ENCODE peak calls at places on chromosomes 13 and 19, in five cellular contexts. Y is A673, S is tibial artery, J is astrocyte of the cerebellum, A is brain microvascular endothelial cell. L is an unnamed sample.
A peak's percentile ranks its signal among the peaks of the same experiment; 100 is the strongest.

GRCh38 chr13:102191951-102192461 is 209.8 kb downstream of the FGF14 start:
- DNase-seq in A (peak; percentile 22), Y (peak; percentile 25), S (no peak), J (peak; percentile 18), L (peak; percentile 75)

GRCh38 chr13:111327701-111328100 is 7.3 kb downstream of the TEX29 start:
- DNase-seq in Y (no peak), A (no peak), J (no peak), S (no peak), L (no peak)

GRCh38 chr19:8196271-8196908 is 12.8 kb upstream of the CERS4 start:
- DNase-seq in Y (no peak), S (no peak), J (no peak), A (no peak), L (no peak)

GRCh38 chr19:45497791-45498190 is 452 bp upstream of the PPM1N start:
- DNase-seq in Y (no peak), S (no peak), J (no peak), A (no peak), L (no peak)

GRCh38 chr19:11111771-11112144 is 22.5 kb downstream of the LDLR start:
- DNase-seq in A (no peak), Y (no peak), J (no peak), S (no peak), L (no peak)

GRCh38 chr13:30526612-30527217 is 61.0 kb upstream of the HMGB1 start:
- DNase-seq in J (no peak), S (no peak), Y (no peak), A (peak; percentile 6), L (no peak)

GRCh38 chr13:99968521-99969367 is 2.8 kb downstream of the ZIC5 start:
- DNase-seq in J (no peak), S (no peak), Y (peak; percentile 79), A (no peak), L (no peak)

GRCh38 chr19:49651871-49652722 is 10.1 kb downstream of the SCAF1 start:
- DNase-seq in Y (no peak), A (no peak), S (no peak), J (no peak), L (no peak)

GRCh38 chr13:89082623-89083022 is 1411.5 kb downstream of the SLITRK5 start:
- DNase-seq in A (no peak), J (no peak), Y (no peak), S (no peak), L (no peak)

GRCh38 chr13:82993417-82993816 is 888.9 kb downstream of the SLITRK1 start:
- DNase-seq in Y (no peak), S (no peak), J (no peak), A (no peak), L (peak; percentile 22)

GRCh38 chr13:106523566-106523965 is 11.9 kb downstream of the EFNB2 start:
- DNase-seq in Y (no peak), A (no peak), S (no peak), J (no peak), L (peak; percentile 72)

GRCh38 chr13:50227356-50227755 is 212.1 kb downstream of the KCNRG start:
- DNase-seq in J (no peak), Y (no peak), A (no peak), S (no peak), L (no peak)

GRCh38 chr19:57620673-57621348 is 6.8 kb downstream of the ZNF134 start:
- DNase-seq in J (no peak), S (no peak), A (no peak), Y (no peak), L (no peak)

GRCh38 chr19:41541990-41542584 is 33.9 kb upstream of the CEACAM21 start:
- DNase-seq in A (peak; percentile 24), Y (peak; percentile 82), J (no peak), S (no peak), L (peak; percentile 45)

GRCh38 chr13:40102854-40103253 is 447.4 kb downstream of the COG6 start:
- DNase-seq in Y (no peak), J (no peak), S (no peak), A (peak; percentile 95), L (peak; percentile 99)

GRCh38 chr13:80753951-80754350 is 413.0 kb upstream of the SPRY2 start:
- DNase-seq in Y (no peak), S (no peak), A (no peak), J (no peak), L (no peak)

GRCh38 chr19:42176990-42177685 is 40.3 kb downstream of the DEDD2 start:
- DNase-seq in S (peak; percentile 75), Y (peak; percentile 88), A (peak; percentile 48), J (peak; percentile 15), L (peak; percentile 85)

GRCh38 chr19:16168465-16169081 is 4.8 kb downstream of the CIB3 start:
- DNase-seq in Y (no peak), A (peak; percentile 54), S (no peak), J (no peak), L (no peak)

GRCh38 chr19:10899171-10899653 is 27.9 kb downstream of the CARM1 start:
- DNase-seq in A (no peak), S (no peak), Y (no peak), J (no peak), L (peak; percentile 52)

GRCh38 chr19:11479470-11480080 is 1.3 kb downstream of the ELAVL3 start:
- DNase-seq in Y (peak; percentile 63), J (no peak), A (no peak), S (no peak), L (peak; percentile 41)

GRCh38 chr13:66849706-66850105 is 380.4 kb downstream of the PCDH9 start:
- DNase-seq in Y (no peak), A (no peak), S (no peak), J (no peak), L (no peak)

GRCh38 chr19:1136201-1136600 is 32.4 kb downstream of the GPX4 start:
- DNase-seq in J (no peak), A (no peak), S (no peak), Y (no peak), L (no peak)

GRCh38 chr13:50222569-50223332 is 207.5 kb downstream of the KCNRG start:
- DNase-seq in Y (no peak), J (peak; percentile 59), A (peak; percentile 83), S (peak; percentile 75), L (peak; percentile 82)

GRCh38 chr19:10502524-10503001 is 593 bp downstream of the KEAP1 start:
- DNase-seq in S (peak; percentile 97), Y (peak; percentile 95), J (peak; percentile 36), A (peak; percentile 81), L (peak; percentile 87)

GRCh38 chr19:54439174-54439851 is 9.7 kb upstream of the LENG8 start:
- DNase-seq in J (no peak), S (no peak), Y (peak; percentile 56), A (peak; percentile 52), L (peak; percentile 69)

GRCh38 chr19:21147540-21147939 is 5.7 kb downstream of the ZNF431 start:
- DNase-seq in A (no peak), J (no peak), S (no peak), Y (no peak), L (no peak)

GRCh38 chr13:114010401-114011101 is 36.7 kb upstream of the C13orf46 start:
- DNase-seq in J (no peak), Y (no peak), S (peak; percentile 57), A (no peak), L (no peak)

GRCh38 chr19:1169921-1170885 is 3.9 kb downstream of the SBNO2 start:
- DNase-seq in J (no peak), A (no peak), S (no peak), Y (peak; percentile 89), L (peak; percentile 81)

DNA sequence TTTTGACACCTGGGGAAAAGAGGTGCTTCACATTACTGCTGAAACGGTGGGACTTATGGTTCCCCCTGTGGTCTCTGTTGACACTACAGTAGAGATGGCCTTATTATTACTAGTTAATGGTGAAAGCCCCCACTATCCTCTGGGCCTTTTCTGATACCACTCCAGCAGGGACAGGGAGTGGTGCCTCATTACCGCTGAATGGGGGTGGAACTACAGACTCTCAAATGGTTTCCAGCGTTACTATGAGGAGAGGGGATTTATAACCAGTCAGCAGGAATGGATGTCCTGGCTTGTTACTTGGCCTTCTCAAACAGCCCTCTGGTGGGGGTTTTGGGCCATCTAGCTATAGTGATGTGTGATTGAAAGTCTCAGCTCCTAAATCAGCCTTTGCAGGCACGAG is 96.7 kb upstream of the DIAPH3 start:
- DNase-seq in S (no peak), A (no peak), J (no peak), Y (no peak), L (no peak)
- TF ChIP-seq CTCF in S (no peak), A (peak; percentile 25), J (no peak), Y (peak; percentile 30), L (no peak)

DNA sequence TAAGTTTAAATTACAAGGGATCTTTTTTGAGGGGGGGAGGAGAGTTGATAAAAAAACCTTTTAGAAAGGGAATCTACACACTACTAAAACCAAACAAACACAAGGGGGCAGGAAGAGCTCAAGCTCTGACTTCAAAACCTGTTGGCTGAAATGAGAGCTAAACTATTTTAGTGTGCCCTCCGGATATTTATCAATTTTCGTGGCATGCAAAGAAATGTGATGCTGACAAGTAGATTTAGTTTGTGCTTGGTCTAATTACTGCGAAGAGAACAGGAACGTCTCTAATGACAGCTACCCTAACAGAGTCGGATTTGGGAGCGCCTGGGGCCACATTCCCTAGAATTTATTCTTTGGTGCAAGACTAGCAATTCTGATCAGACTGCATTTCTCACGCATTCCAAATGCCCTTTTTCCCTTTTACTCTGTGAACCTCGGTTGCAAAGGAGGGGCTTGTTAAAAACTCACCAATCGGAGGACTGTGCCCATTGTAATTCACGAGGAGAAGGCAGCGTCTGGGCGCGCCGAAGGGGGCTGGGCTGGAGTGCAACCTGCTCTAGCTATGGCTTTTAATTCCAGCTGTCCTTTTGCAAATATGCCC is 804 bp upstream of the FREM2 start:
- DNase-seq in S (no peak), J (peak; percentile 28), A (no peak), Y (peak; percentile 91), L (peak; percentile 52)
- TF ChIP-seq CTCF in S (no peak), J (peak; percentile 54), A (peak; percentile 41), Y (peak; percentile 70), L (peak; percentile 56)

DNA sequence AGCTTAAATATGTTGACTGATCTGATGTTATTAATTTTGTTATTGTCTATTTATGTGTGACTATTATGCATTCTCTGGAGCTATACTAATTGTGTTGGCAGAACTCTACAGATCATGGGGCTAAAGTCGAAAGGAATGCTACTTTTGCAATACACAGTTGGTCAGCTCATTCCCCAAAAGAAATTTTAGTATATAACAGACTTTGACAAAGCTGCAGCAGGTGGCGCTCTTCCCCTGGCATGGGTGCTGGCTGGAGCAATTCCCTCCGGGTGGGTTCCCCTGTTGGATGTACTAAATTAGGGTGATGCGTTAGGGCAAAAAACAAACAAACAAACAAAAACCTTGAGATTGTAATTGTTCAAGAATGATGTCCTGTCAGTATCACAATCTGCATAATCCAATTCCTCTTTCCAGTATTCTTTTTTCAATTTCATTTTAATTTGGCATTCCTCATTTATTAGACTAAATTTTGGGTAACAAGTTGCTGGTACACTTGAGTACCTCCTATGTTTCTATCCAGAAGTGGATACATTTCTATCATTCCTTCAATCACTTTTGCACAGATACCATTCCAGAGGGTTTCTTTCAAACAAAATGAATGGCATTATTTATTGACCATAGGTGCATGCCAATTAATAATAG is 322.8 kb upstream of the EDNRB start:
- DNase-seq in A (peak; percentile 12), S (no peak), Y (peak; percentile 73), J (no peak), L (peak; percentile 50)
- TF ChIP-seq CTCF in A (peak; percentile 84), S (no peak), Y (peak; percentile 90), J (peak; percentile 81), L (peak; percentile 76)

DNA sequence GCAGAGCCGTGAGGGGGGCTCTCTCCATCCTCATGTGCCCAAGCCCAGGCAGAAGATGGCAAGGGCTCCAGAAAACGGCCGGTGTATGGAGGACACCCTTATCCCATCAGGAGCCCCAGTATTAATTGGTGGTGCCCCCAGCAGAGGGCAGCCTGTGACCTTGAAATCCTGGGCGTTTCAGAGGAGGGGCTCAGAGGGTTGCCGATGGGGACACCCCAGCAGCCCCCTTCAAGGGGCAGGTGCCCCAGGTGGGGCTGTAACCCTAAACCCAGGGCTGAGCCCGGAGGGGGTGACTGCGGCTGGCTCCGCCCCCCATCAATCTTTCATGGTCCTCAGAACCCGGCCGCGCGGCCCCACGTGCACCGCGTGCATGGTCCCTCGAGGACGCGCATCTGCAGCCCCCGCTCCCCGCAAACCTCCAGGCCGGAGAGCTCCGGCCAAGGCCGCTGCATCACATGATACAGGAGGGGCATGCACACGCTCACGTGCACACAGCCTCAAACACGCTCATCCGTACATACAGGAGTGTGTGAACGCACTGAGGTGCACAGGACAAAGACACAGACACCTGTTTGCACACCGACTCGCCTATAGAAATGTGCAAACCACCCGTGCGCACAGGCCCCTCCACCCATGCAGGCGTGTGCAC is 959 bp downstream of the RAB3A start:
- DNase-seq in Y (peak; percentile 39), J (no peak), A (no peak), S (no peak), L (no peak)
- TF ChIP-seq CTCF in Y (peak; percentile 46), J (peak; percentile 21), A (peak; percentile 53), S (peak; percentile 19), L (peak; percentile 21)

L was measured in epithelial cell of esophagus.